ENCODE peak calls at places on chromosomes 6 and 20, in four cellular contexts. B is NCI-H345; T is Right ventricle myocardium superior; Y is CD8-positive, alpha-beta T cell. R is an unnamed sample.

GRCh38 chr6:111722220-111722731 is 116.6 kb upstream of the TRAF3IP2 start:
- DNase-seq in B (no peak), T (no peak), Y (no peak), R (no peak)

GRCh38 chr20:33622705-33623390 is 39.3 kb upstream of the C20orf144 start:
- DNase-seq in B (no peak), T (no peak), Y (no peak), R (no peak)

GRCh38 chr6:82015526-82015925 is 232.0 kb downstream of the IBTK start:
- DNase-seq in B (no peak), T (no peak), Y (no peak), R (no peak)

GRCh38 chr6:49918787-49919186 is 45.2 kb downstream of the DEFB114 start:
- DNase-seq in B (no peak), T (no peak), Y (no peak), R (no peak)

GRCh38 chr6:11805259-11806053 is 26.9 kb upstream of the ADTRP start:
- DNase-seq in B (no peak), T (no peak), Y (no peak), R (no peak)

GRCh38 chr6:149306967-149307366 is 10.5 kb upstream of the TAB2 start:
- DNase-seq in B (no peak), T (no peak), Y (no peak), R (no peak)

GRCh38 chr6:153103256-153103655 is 27.8 kb downstream of the RGS17 start:
- DNase-seq in B (no peak), T (peak), Y (no peak), R (peak)

GRCh38 chr6:20362623-20363022 is 39.1 kb upstream of the E2F3 start:
- DNase-seq in B (no peak), T (no peak), Y (no peak), R (no peak)

GRCh38 chr6:4788482-4788881 is 12.3 kb downstream of the CDYL start:
- DNase-seq in B (no peak), T (no peak), Y (no peak), R (no peak)

GRCh38 chr20:1331801-1332453 is 3.0 kb upstream of the SDCBP2 start:
- DNase-seq in B (no peak), T (no peak), Y (no peak), R (no peak)

GRCh38 chr6:15793288-15793687 is 130.5 kb upstream of the DTNBP1 start:
- DNase-seq in B (no peak), T (no peak), Y (no peak), R (no peak)

GRCh38 chr6:169725270-169726048 is 1.2 kb upstream of the PHF10 start:
- DNase-seq in B (peak), T (peak), Y (peak), R (peak)

GRCh38 chr20:278607-279571 is 11.7 kb downstream of the C20orf96 start:
- DNase-seq in B (no peak), T (peak), Y (no peak), R (peak)

GRCh38 chr6:160088069-160088773 is 33.4 kb upstream of the SLC22A1 start:
- DNase-seq in B (no peak), T (peak), Y (no peak), R (peak)

R was measured in left cardiac atrium.